ENCODE peak calls at places on chromosomes 7 and 10, in nine cellular contexts. N is stimulated activated CD8-positive, alpha-beta memory T cell treated with anti-CD3 and anti-CD28 coated beads, Interleukin-12 subunit alpha, Interleukin-12 subunit beta, amount 100 ng/mL, for 4 hours; F is upper lobe of right lung; G is activated T-cell treated with anti-CD3 and anti-CD28 coated beads, Interleukin-2, amount 50 U/mL, for 1 hour; W is stomach; B is heart left ventricle; X is transverse colon; Y is progenitor cell of endocrine pancreas; R is right cardiac atrium. T is an unnamed sample.

GRCh38 chr7:150787321-150788281 is 12.6 kb downstream of the TMEM176B start:
- DNase-seq in N (no peak), F (no peak), G (no peak), W (no peak), B (peak; percentile 45), X (no peak), Y (no peak), R (peak; percentile 38), T (no peak)

GRCh38 chr10:124233546-124234138 is 140.2 kb upstream of the CHST15 start:
- DNase-seq in N (no peak), F (no peak), G (no peak), W (no peak), B (no peak), X (no peak), Y (no peak), R (no peak), T (no peak)

GRCh38 chr7:127208351-127208750 is 44.4 kb downstream of the GRM8 start:
- DNase-seq in N (no peak), F (no peak), G (no peak), W (no peak), B (no peak), X (no peak), Y (no peak), R (no peak), T (no peak)

GRCh38 chr10:22849077-22849810 is 78.6 kb upstream of the ARMC3 start:
- DNase-seq in N (no peak), F (peak; percentile 73), G (no peak), W (peak; percentile 86), B (peak; percentile 92), X (peak; percentile 58), Y (no peak), R (peak; percentile 94), T (peak; percentile 52)

GRCh38 chr7:2102375-2102723 is 130.4 kb downstream of the MAD1L1 start:
- DNase-seq in N (no peak), F (no peak), G (no peak), W (no peak), B (no peak), X (no peak), Y (no peak), R (no peak), T (no peak)

GRCh38 chr10:7789390-7789789 is 1.4 kb downstream of the ATP5F1C start:
- DNase-seq in N (no peak), F (no peak), G (no peak), W (no peak), B (peak; percentile 78), X (no peak), Y (no peak), R (peak; percentile 28), T (peak; percentile 14)

GRCh38 chr7:108028111-108028510 is 25.1 kb upstream of the LAMB1 start:
- DNase-seq in N (no peak), F (no peak), G (no peak), W (peak; percentile 34), B (no peak), X (no peak), Y (no peak), R (no peak), T (no peak)

GRCh38 chr10:95873651-95874050 is 34.1 kb upstream of the CC2D2B start:
- DNase-seq in N (no peak), F (no peak), G (no peak), W (no peak), B (no peak), X (no peak), Y (no peak), R (no peak), T (no peak)

GRCh38 chr10:88262591-88263234 is 320.4 kb downstream of the RNLS start:
- DNase-seq in N (no peak), F (no peak), G (no peak), W (no peak), B (no peak), X (no peak), Y (no peak), R (no peak), T (no peak)

GRCh38 chr7:32204361-32205018 is 134.3 kb upstream of the PDE1C start:
- DNase-seq in N (no peak), F (no peak), G (no peak), W (peak; percentile 58), B (peak; percentile 80), X (peak; percentile 54), Y (peak; percentile 54), R (peak; percentile 73), T (peak; percentile 87)

GRCh38 chr7:55483061-55483460 is 89.2 kb downstream of the VOPP1 start:
- DNase-seq in N (no peak), F (no peak), G (no peak), W (no peak), B (no peak), X (no peak), Y (no peak), R (no peak), T (no peak)

GRCh38 chr10:93006435-93007039 is 54.1 kb upstream of the CYP26C1 start:
- DNase-seq in N (no peak), F (no peak), G (no peak), W (no peak), B (no peak), X (no peak), Y (no peak), R (no peak), T (peak; percentile 10)

GRCh38 chr7:116663744-116664143 is 8.3 kb upstream of the MET start:
- DNase-seq in N (no peak), F (no peak), G (no peak), W (no peak), B (no peak), X (no peak), Y (no peak), R (no peak), T (no peak)

GRCh38 chr10:29622382-29622885 is 12.3 kb downstream of the SVIL start:
- DNase-seq in N (no peak), F (no peak), G (no peak), W (peak; percentile 9), B (no peak), X (no peak), Y (no peak), R (no peak), T (no peak)

GRCh38 chr7:158959954-158960353 is 103.6 kb downstream of the DYNC2I1 start:
- DNase-seq in N (no peak), F (no peak), G (no peak), W (no peak), B (no peak), X (no peak), Y (no peak), R (no peak), T (no peak)

GRCh38 chr7:66333443-66333842 is 128.3 kb downstream of the TPST1 start:
- DNase-seq in N (no peak), F (no peak), G (no peak), W (no peak), B (no peak), X (no peak), Y (no peak), R (no peak), T (no peak)

GRCh38 chr7:144672869-144673268 is 163.0 kb downstream of the TPK1 start:
- DNase-seq in N (no peak), F (no peak), G (no peak), W (no peak), B (no peak), X (no peak), Y (no peak), R (no peak), T (no peak)

GRCh38 chr10:131180941-131181855 is 130.3 kb downstream of the TCERG1L start:
- DNase-seq in N (no peak), F (peak; percentile 51), G (no peak), W (no peak), B (no peak), X (no peak), Y (peak; percentile 6), R (no peak), T (no peak)

GRCh38 chr10:51832652-51833383 is 133.4 kb upstream of the CSTF2T start:
- DNase-seq in N (no peak), F (no peak), G (no peak), W (no peak), B (peak; percentile 21), X (no peak), Y (no peak), R (no peak), T (peak; percentile 56)

GRCh38 chr7:17552952-17553351 is 254.5 kb downstream of the AHR start:
- DNase-seq in N (no peak), F (no peak), G (no peak), W (no peak), B (no peak), X (no peak), Y (no peak), R (no peak), T (no peak)

GRCh38 chr10:102066421-102067068 is 1.4 kb downstream of the HPS6 start:
- DNase-seq in N (no peak), F (no peak), G (no peak), W (peak; percentile 28), B (no peak), X (peak; percentile 18), Y (no peak), R (no peak), T (no peak)

GRCh38 chr10:70270952-70271351 is 12.9 kb downstream of the NPFFR1 start:
- DNase-seq in N (no peak), F (no peak), G (no peak), W (no peak), B (no peak), X (no peak), Y (no peak), R (no peak), T (no peak)

GRCh38 chr10:63696205-63696604 is 175.0 kb downstream of the REEP3 start:
- DNase-seq in N (no peak), F (no peak), G (no peak), W (no peak), B (no peak), X (no peak), Y (no peak), R (no peak), T (no peak)

GRCh38 chr7:82471351-82472020 is 27.9 kb upstream of the CACNA2D1 start:
- DNase-seq in N (no peak), F (no peak), G (no peak), W (no peak), B (no peak), X (no peak), Y (no peak), R (no peak), T (no peak)

GRCh38 chr10:128537888-128538287 is 411.7 kb upstream of the MKI67 start:
- DNase-seq in N (no peak), F (no peak), G (no peak), W (no peak), B (no peak), X (no peak), Y (no peak), R (no peak), T (no peak)

GRCh38 chr7:36217961-36218284 is 64.9 kb downstream of the EEPD1 start:
- DNase-seq in N (no peak), F (no peak), G (no peak), W (no peak), B (no peak), X (no peak), Y (no peak), R (no peak), T (no peak)

GRCh38 chr10:119457966-119458766 is 84.4 kb downstream of the RGS10 start:
- DNase-seq in N (no peak), F (no peak), G (no peak), W (no peak), B (no peak), X (no peak), Y (no peak), R (no peak), T (no peak)

GRCh38 chr10:4234661-4235060 is 449.7 kb upstream of the KLF6 start:
- DNase-seq in N (peak; percentile 39), F (no peak), G (peak; percentile 20), W (no peak), B (no peak), X (no peak), Y (no peak), R (no peak), T (no peak)

GRCh38 chr7:46003896-46004875 is 83.1 kb upstream of the IGFBP3 start:
- DNase-seq in N (no peak), F (no peak), G (no peak), W (no peak), B (no peak), X (no peak), Y (no peak), R (no peak), T (peak; percentile 76)

GRCh38 chr7:106177295-106177690 is 65.2 kb upstream of the SYPL1 start:
- DNase-seq in N (no peak), F (no peak), G (no peak), W (no peak), B (no peak), X (no peak), Y (no peak), R (no peak), T (no peak)

GRCh38 chr7:17741426-17741825 is 198.9 kb downstream of the SNX13 start:
- DNase-seq in N (no peak), F (no peak), G (no peak), W (no peak), B (no peak), X (no peak), Y (no peak), R (no peak), T (peak; percentile 15)

T was measured in Calu3.